ENCODE peak calls at places on chromosomes 7 and 10, in seven cellular contexts. H is spleen, V is transverse colon, S is prostate gland, J is GM12878, E is endothelial cell of umbilical vein, U is Panc1. G is an unnamed sample.

GRCh38 chr7:47482013-47482761 is 99.7 kb downstream of the TNS3 start:
- DNase-seq in J (no peak), U (no peak), E (peak), S (no peak), H (peak), V (no peak), G (no peak)

GRCh38 chr10:122507661-122508060 is 46.3 kb downstream of the HTRA1 start:
- DNase-seq in U (no peak), S (no peak), V (no peak), E (no peak), H (no peak), J (no peak), G (no peak)

GRCh38 chr7:94590526-94591162 is 65.3 kb downstream of the SGCE start:
- DNase-seq in V (no peak), S (no peak), E (peak), H (no peak), U (no peak), J (no peak), G (no peak)

GRCh38 chr7:96441551-96442104 is 119.7 kb upstream of the SLC25A13 start:
- DNase-seq in S (no peak), H (no peak), J (no peak), V (no peak), E (no peak), U (no peak), G (no peak)

GRCh38 chr10:4359003-4359402 is 467.0 kb upstream of the AKR1E2 start:
- DNase-seq in V (no peak), S (no peak), E (no peak), J (no peak), U (no peak), H (no peak), G (no peak)

GRCh38 chr7:92835851-92836488 is 403 bp downstream of the CDK6 start:
- DNase-seq in E (no peak), J (no peak), S (peak), H (peak), U (no peak), V (peak), G (peak)

GRCh38 chr10:80319725-80320290 is 30.4 kb upstream of the MAT1A start:
- DNase-seq in J (no peak), S (no peak), V (no peak), E (no peak), U (no peak), H (no peak), G (no peak)

GRCh38 chr7:69764071-69764470 is 165.8 kb downstream of the AUTS2 start:
- DNase-seq in J (no peak), U (no peak), H (no peak), S (no peak), V (no peak), E (no peak), G (no peak)

GRCh38 chr7:55517191-55517633 is 55.1 kb downstream of the VOPP1 start:
- DNase-seq in U (no peak), S (no peak), E (no peak), J (peak), V (no peak), H (no peak), G (no peak)

GRCh38 chr10:21406595-21407218 is 118.8 kb downstream of the SKIDA1 start:
- DNase-seq in J (no peak), E (peak), H (no peak), S (no peak), V (no peak), U (no peak), G (no peak)

GRCh38 chr7:18548569-18548968 is 53.0 kb downstream of the HDAC9 start:
- DNase-seq in U (no peak), H (no peak), J (no peak), V (no peak), S (no peak), E (no peak), G (no peak)

GRCh38 chr10:100370976-100371706 is 24.1 kb downstream of the SCD start:
- DNase-seq in V (peak), E (peak), S (peak), H (peak), J (peak), U (peak), G (peak)

GRCh38 chr7:156005202-156005821 is 193.0 kb upstream of the SHH start:
- DNase-seq in H (no peak), V (no peak), S (no peak), J (no peak), U (no peak), E (no peak), G (peak)

GRCh38 chr7:152463714-152464311 is 28.0 kb upstream of the KMT2C start:
- DNase-seq in V (peak), J (peak), S (peak), E (peak), U (peak), H (peak), G (peak)

GRCh38 chr7:146096994-146097393 is 19.6 kb upstream of the CNTNAP2 start:
- DNase-seq in H (no peak), E (no peak), V (no peak), S (no peak), U (no peak), J (no peak), G (no peak)

GRCh38 chr7:93228302-93228701 is 2.0 kb upstream of the HEPACAM2 start:
- DNase-seq in E (peak), J (peak), S (peak), H (no peak), U (peak), V (no peak), G (no peak)

GRCh38 chr7:6306471-6306870 is 34.0 kb upstream of the CYTH3 start:
- DNase-seq in J (no peak), S (no peak), V (no peak), U (peak), E (peak), H (no peak), G (no peak)

GRCh38 chr7:596071-596818 is 76.6 kb upstream of the PDGFA start:
- DNase-seq in U (no peak), J (no peak), E (no peak), H (no peak), V (no peak), S (no peak), G (no peak)

GRCh38 chr7:102236102-102236501 is 50.6 kb upstream of the SH2B2 start:
- DNase-seq in E (no peak), S (no peak), H (no peak), V (no peak), U (no peak), J (no peak), G (no peak)

GRCh38 chr7:147670759-147671158 is 919.8 kb upstream of the C7orf33 start:
- DNase-seq in J (no peak), S (no peak), V (no peak), H (peak), U (no peak), E (no peak), G (no peak)

GRCh38 chr10:124273141-124273540 is 145.6 kb downstream of the OAT start:
- DNase-seq in J (no peak), S (no peak), U (no peak), H (no peak), V (no peak), E (no peak), G (no peak)

GRCh38 chr10:70593513-70593890 is 9.0 kb downstream of the PRF1 start:
- DNase-seq in S (no peak), U (no peak), J (no peak), H (no peak), E (no peak), V (no peak), G (no peak)

GRCh38 chr10:30793093-30793492 is 163.5 kb upstream of the LYZL2 start:
- DNase-seq in U (no peak), H (no peak), V (no peak), S (no peak), J (no peak), E (no peak), G (no peak)

GRCh38 chr7:55077581-55078410 is 59.0 kb downstream of the EGFR start:
- DNase-seq in E (no peak), V (peak), J (no peak), H (no peak), S (no peak), U (no peak), G (no peak)

GRCh38 chr10:96044686-96045085 is 1.3 kb downstream of the CCNJ start:
- DNase-seq in U (no peak), E (peak), V (no peak), J (no peak), H (no peak), S (no peak), G (no peak)

GRCh38 chr10:45000764-45001381 is at the start of gene ZNF22:
- DNase-seq in E (peak), H (peak), S (no peak), U (no peak), J (no peak), V (peak), G (no peak)

GRCh38 chr10:5500910-5501309 is 1.5 kb upstream of the CALML5 start:
- DNase-seq in V (no peak), J (no peak), S (no peak), H (no peak), U (no peak), E (no peak), G (no peak)

GRCh38 chr7:23133797-23134196 is 28.2 kb downstream of the KLHL7 start:
- DNase-seq in H (no peak), J (no peak), S (no peak), V (no peak), U (no peak), E (no peak), G (no peak)

GRCh38 chr7:99128076-99128950 is 15.6 kb downstream of the SMURF1 start:
- DNase-seq in J (no peak), U (no peak), S (peak), V (no peak), E (no peak), H (no peak), G (no peak)

GRCh38 chr10:48451969-48452878 is 145.7 kb downstream of the MAPK8 start:
- DNase-seq in V (no peak), S (no peak), J (no peak), H (peak), E (no peak), U (no peak), G (peak)

GRCh38 chr7:97116308-97116707 is 1.2 kb upstream of the SDHAF3 start:
- DNase-seq in E (no peak), S (peak), H (no peak), V (no peak), J (no peak), U (no peak), G (no peak)

GRCh38 chr10:4372601-4373000 is 453.4 kb upstream of the AKR1E2 start:
- DNase-seq in V (no peak), E (peak), U (no peak), S (no peak), J (no peak), H (no peak), G (no peak)

DNA sequence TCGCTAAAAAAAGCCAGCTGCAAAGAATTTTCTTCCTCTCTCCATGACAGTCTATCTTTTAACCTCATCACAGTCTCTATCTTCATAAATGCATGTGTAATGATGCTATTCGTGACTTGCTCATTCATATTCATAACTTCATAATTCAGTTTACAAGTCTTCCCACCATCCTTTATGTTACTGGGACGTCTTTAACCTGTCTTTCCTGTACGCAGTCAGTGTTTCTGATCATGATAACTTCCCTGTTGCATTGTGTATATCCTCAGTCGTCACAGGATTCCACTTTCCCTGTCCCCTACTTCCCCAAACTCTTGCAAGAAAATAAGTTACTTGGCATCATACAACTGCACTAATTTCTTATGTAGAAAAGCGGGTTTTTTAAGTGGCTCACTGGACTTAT is 165.6 kb upstream of the ASAH2 start:
- DNase-seq in J (no peak), E (no peak), H (no peak), V (no peak), U (no peak), S (no peak), G (no peak)
- H3K4me3 ChIP-seq in J (peak), E (peak), H (no peak), V (peak), U (no peak), S (no peak), G (peak)

GRCh38 chr7:36474283-36475010 is 84.8 kb downstream of the ANLN start:
- DNase-seq in V (no peak), E (peak), U (no peak), S (no peak), H (no peak), J (no peak), G (no peak)
- TF ChIP-seq POLR2AphosphoS5 in V (no peak), E (peak), U (no peak), S (no peak), H (no peak), J (no peak), G (no peak)

GRCh38 chr7:3196629-3197028 is 104.4 kb upstream of the SDK1 start:
- DNase-seq in V (no peak), H (peak), J (no peak), S (no peak), E (no peak), U (no peak), G (no peak)

GRCh38 chr7:3195160-3195559 is 105.9 kb upstream of the SDK1 start:
- DNase-seq in S (no peak), V (no peak), H (peak), U (no peak), J (no peak), E (no peak), G (no peak)

GRCh38 chr7:3197567-3198212 is 103.4 kb upstream of the SDK1 start:
- DNase-seq in H (peak), E (no peak), U (no peak), V (no peak), J (no peak), S (no peak), G (no peak)

GRCh38 chr7:3193721-3194120 is 107.3 kb upstream of the SDK1 start:
- DNase-seq in J (no peak), U (no peak), H (no peak), S (no peak), E (no peak), V (no peak), G (no peak)

DNA sequence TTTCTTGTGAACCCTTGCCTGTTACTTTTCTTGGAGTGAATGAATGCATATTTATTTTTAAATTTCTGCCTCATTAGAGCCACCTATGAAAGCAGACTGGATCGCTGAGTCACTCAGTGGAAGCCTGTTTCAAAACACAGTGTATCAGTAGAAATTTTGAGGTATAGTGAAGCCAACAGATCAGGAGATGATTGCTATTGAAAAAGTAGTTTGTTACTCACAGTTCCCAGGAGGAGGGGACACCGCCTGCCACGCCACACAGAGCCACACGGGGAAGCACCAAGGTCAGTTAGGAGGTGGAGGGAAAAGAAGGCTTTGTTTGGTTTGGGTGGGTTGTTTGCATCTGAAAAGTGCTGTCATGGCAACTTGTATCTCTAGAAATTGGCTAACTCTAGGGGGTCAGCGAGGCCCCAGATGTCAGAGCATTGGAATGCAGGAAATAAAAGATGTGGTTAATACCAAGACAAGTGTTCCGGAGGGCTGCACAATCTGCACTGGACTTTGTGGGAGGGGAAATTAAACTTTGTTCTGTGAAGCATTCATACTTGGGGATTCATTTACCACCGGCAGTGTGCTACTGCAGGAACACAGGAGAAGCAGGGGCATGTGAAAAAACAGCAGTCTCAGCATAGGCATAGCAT is 106.4 kb upstream of the SDK1 start:
- DNase-seq in U (no peak), E (peak), H (peak), S (no peak), J (no peak), V (no peak), G (no peak)
- TF ChIP-seq CTCF in U (no peak), E (peak), H (no peak), S (no peak), J (no peak), V (no peak), G (no peak)

GRCh38 chr10:27746364-27747095 is 911 bp upstream of the MKX start:
- DNase-seq in U (no peak), V (no peak), S (no peak), J (no peak), H (no peak), E (no peak), G (no peak)
- H3K4me3 ChIP-seq in U (no peak), V (peak), S (peak), J (no peak), H (peak), E (no peak), G (peak)

GRCh38 chr10:71725998-71726672 is 6.6 kb upstream of the C10orf105 start:
- DNase-seq in E (peak), U (no peak), V (peak), H (no peak), J (no peak), S (no peak), G (no peak)

GRCh38 chr10:71722849-71723248 is 3.3 kb upstream of the C10orf105 start:
- DNase-seq in S (no peak), U (no peak), H (no peak), J (no peak), E (no peak), V (no peak), G (no peak)

GRCh38 chr10:71723301-71723700 is 3.7 kb upstream of the C10orf105 start:
- DNase-seq in V (no peak), J (no peak), S (no peak), H (no peak), U (no peak), E (no peak), G (no peak)

GRCh38 chr10:71725249-71725648 is 5.7 kb upstream of the C10orf105 start:
- DNase-seq in S (no peak), V (no peak), U (no peak), H (peak), J (no peak), E (no peak), G (no peak)

GRCh38 chr10:71724539-71724938 is 5.0 kb upstream of the C10orf105 start:
- DNase-seq in S (no peak), V (no peak), J (no peak), E (no peak), U (no peak), H (no peak), G (no peak)
- TF ChIP-seq POLR2AphosphoS5 in S (no peak), V (no peak), J (no peak), E (no peak), U (no peak), H (no peak), G (no peak)

DNA sequence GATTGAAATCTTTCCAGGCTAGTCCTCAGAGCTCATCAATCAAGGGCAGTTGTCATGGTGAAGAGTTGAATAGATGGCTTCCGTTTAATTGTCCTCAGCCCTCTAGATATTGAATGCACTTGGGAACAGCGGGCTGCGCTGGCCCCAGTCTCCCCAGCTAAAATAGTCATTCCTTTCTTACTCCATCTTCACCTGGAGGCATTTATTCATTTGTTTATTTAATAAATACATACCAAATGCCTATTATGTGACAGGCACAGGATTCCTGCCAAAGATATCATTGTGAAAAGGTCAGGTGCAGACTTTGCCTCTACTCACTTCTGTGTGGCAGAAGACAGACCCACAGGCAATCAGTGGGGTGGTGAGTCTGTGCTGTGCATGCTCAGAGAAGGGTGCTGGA is 1081.7 kb downstream of the TYW1 start:
- DNase-seq in S (no peak), U (no peak), V (no peak), J (no peak), E (no peak), H (no peak), G (no peak)
- TF ChIP-seq CTCF in S (no peak), U (no peak), V (no peak), J (no peak), E (no peak), H (no peak), G (no peak)

GRCh38 chr10:6782378-6782777 is 202.3 kb upstream of the PRKCQ start:
- DNase-seq in V (no peak), H (no peak), E (no peak), S (no peak), U (no peak), J (no peak), G (no peak)
- H3K4me3 ChIP-seq in V (no peak), H (no peak), E (no peak), S (no peak), U (no peak), J (no peak), G (no peak)